ENCODE peak calls at places on chromosomes 2 and 18, in ten cellular contexts. B, K, N, I, S, J, A, L, P and E are unnamed samples.

GRCh38 chr18:28080876-28081300 is 96.0 kb downstream of the CDH2 start:
- DNase-seq in I (no peak), N (no peak), S (no peak), J (no peak), A (peak), P (no peak), L (no peak), K (no peak), B (no peak), E (no peak)

GRCh38 chr2:23536326-23536725 is 151.3 kb downstream of the KLHL29 start:
- DNase-seq in K (no peak), B (no peak), J (no peak), L (peak), N (no peak), I (no peak), S (no peak), P (no peak), A (no peak), E (no peak)

GRCh38 chr2:56299166-56299806 is 115.5 kb downstream of the CCDC85A start:
- DNase-seq in N (no peak), I (no peak), J (no peak), L (no peak), S (no peak), A (peak), P (peak), K (no peak), B (no peak), E (no peak)

GRCh38 chr18:75209952-75210261 is 690 bp upstream of the TSHZ1 start:
- DNase-seq in L (no peak), A (peak), S (no peak), P (no peak), I (no peak), N (no peak), K (no peak), J (no peak), B (peak), E (no peak)

GRCh38 chr2:10467401-10467800 is 19.3 kb upstream of the ODC1 start:
- DNase-seq in L (no peak), J (no peak), K (no peak), A (no peak), I (no peak), S (no peak), N (no peak), B (no peak), P (no peak), E (no peak)

GRCh38 chr2:75896779-75897366 is 186.2 kb upstream of the GCFC2 start:
- DNase-seq in I (no peak), K (no peak), P (no peak), J (peak), B (no peak), A (peak), N (peak), L (no peak), S (no peak), E (no peak)

GRCh38 chr2:216006164-216006663 is 7.1 kb downstream of the MREG start:
- DNase-seq in K (peak), L (no peak), P (peak), N (peak), S (peak), A (peak), B (peak), J (no peak), I (no peak), E (no peak)

GRCh38 chr2:127134833-127135830 is 28.2 kb upstream of the BIN1 start:
- DNase-seq in I (no peak), L (no peak), K (no peak), B (no peak), S (no peak), J (no peak), P (no peak), N (no peak), A (no peak), E (no peak)

GRCh38 chr2:236879416-236879963 is 206.2 kb upstream of the COPS8 start:
- DNase-seq in I (no peak), P (no peak), B (no peak), J (no peak), S (no peak), A (peak), L (no peak), K (no peak), N (no peak), E (no peak)

GRCh38 chr2:223979730-223980396 is 22.6 kb downstream of the MRPL44 start:
- DNase-seq in I (no peak), N (no peak), P (peak), B (no peak), L (no peak), A (peak), J (no peak), K (no peak), S (no peak), E (no peak)

GRCh38 chr2:201523506-201523905 is 72.0 kb downstream of the STRADB start:
- DNase-seq in I (no peak), N (no peak), J (no peak), P (peak), L (no peak), A (peak), B (no peak), K (no peak), S (no peak), E (no peak)

GRCh38 chr2:178484245-178485041 is 4.2 kb downstream of the PLEKHA3 start:
- DNase-seq in P (peak), I (peak), S (no peak), J (peak), L (peak), A (no peak), N (peak), B (no peak), K (no peak), E (no peak)

GRCh38 chr2:46984642-46985476 is 69.3 kb upstream of the MCFD2 start:
- DNase-seq in S (peak), A (peak), K (peak), L (no peak), P (peak), N (no peak), B (peak), I (peak), J (peak), E (peak)

GRCh38 chr2:74876081-74876886 is 42.4 kb downstream of the HK2 start:
- DNase-seq in I (no peak), P (peak), B (peak), K (no peak), N (peak), S (no peak), L (no peak), A (peak), J (peak), E (no peak)

GRCh38 chr2:29360016-29360784 is 245.0 kb downstream of the CLIP4 start:
- DNase-seq in B (no peak), L (no peak), N (no peak), K (no peak), J (no peak), A (no peak), S (no peak), P (no peak), I (no peak), E (no peak)

GRCh38 chr18:45670281-45670962 is 53.6 kb upstream of the SLC14A1 start:
- DNase-seq in I (peak), P (peak), B (peak), L (no peak), N (no peak), A (peak), J (no peak), S (no peak), K (no peak), E (no peak)

GRCh38 chr18:36769611-36770314 is 59.0 kb downstream of the TPGS2 start:
- DNase-seq in N (no peak), I (no peak), B (no peak), L (no peak), J (no peak), A (peak), K (no peak), P (peak), S (no peak), E (no peak)

GRCh38 chr2:223054193-223054781 is 2.3 kb downstream of the KCNE4 start:
- DNase-seq in K (peak), A (peak), N (no peak), P (peak), B (no peak), L (no peak), S (no peak), I (peak), J (no peak), E (no peak)

GRCh38 chr18:68909579-68909978 is 111.7 kb downstream of the CCDC102B start:
- DNase-seq in K (no peak), I (no peak), A (no peak), P (no peak), N (no peak), S (no peak), L (no peak), J (no peak), B (no peak), E (no peak)

GRCh38 chr2:44548221-44549098 is 186.7 kb downstream of the CAMKMT start:
- DNase-seq in I (no peak), A (no peak), J (no peak), L (no peak), S (no peak), K (no peak), B (no peak), N (no peak), P (peak), E (no peak)